ENCODE peak calls at places on chromosomes 7 and 10, in eight cellular contexts. V is SW 1271; S is NCI-H1105 treated with DMSO at 0.1 percent for 48 hours; P is GF-D8; M is esophagus squamous epithelium; U is activated gamma-delta T cell treated with Interleukin-2 at 50 U/mL for 16 hours; D is central memory CD4-positive, alpha-beta T cell; Z is Calu3. N is an unnamed sample.

GRCh38 chr7:53070883-53071282 is 35.5 kb downstream of the POM121L12 start:
- DNase-seq in V (no peak), S (no peak), P (no peak), M (no peak), U (no peak), D (no peak), Z (no peak), N (no peak)

GRCh38 chr7:88009651-88010050 is 75.6 kb downstream of the ADAM22 start:
- DNase-seq in V (no peak), S (no peak), P (no peak), M (no peak), U (no peak), D (no peak), Z (no peak), N (no peak)

GRCh38 chr7:71320916-71321315 is 189.0 kb downstream of the GALNT17 start:
- DNase-seq in V (no peak), S (no peak), P (no peak), M (no peak), U (no peak), D (no peak), Z (no peak), N (no peak)

GRCh38 chr7:98360221-98361124 is 40.4 kb downstream of the BAIAP2L1 start:
- DNase-seq in V (peak), S (no peak), P (no peak), M (no peak), U (no peak), D (no peak), Z (peak), N (peak)

GRCh38 chr7:70790215-70791073 is 341.5 kb upstream of the GALNT17 start:
- DNase-seq in V (no peak), S (no peak), P (no peak), M (no peak), U (no peak), D (no peak), Z (no peak), N (no peak)

GRCh38 chr10:16828731-16829175 is 11.5 kb upstream of the RSU1 start:
- DNase-seq in V (no peak), S (no peak), P (no peak), M (no peak), U (no peak), D (no peak), Z (peak), N (no peak)

GRCh38 chr7:133268355-133268754 is 15.5 kb downstream of the EXOC4 start:
- DNase-seq in V (no peak), S (no peak), P (no peak), M (no peak), U (no peak), D (no peak), Z (no peak), N (no peak)

GRCh38 chr7:10412426-10413019 is 561.1 kb upstream of the PHF14 start:
- DNase-seq in V (peak), S (peak), P (peak), M (no peak), U (no peak), D (no peak), Z (peak), N (peak)

GRCh38 chr10:50512214-50512595 is 111.6 kb downstream of the SGMS1 start:
- DNase-seq in V (no peak), S (no peak), P (no peak), M (no peak), U (no peak), D (no peak), Z (no peak), N (no peak)

GRCh38 chr7:155986497-155987160 is 174.4 kb upstream of the SHH start:
- DNase-seq in V (no peak), S (no peak), P (no peak), M (no peak), U (no peak), D (no peak), Z (no peak), N (no peak)

GRCh38 chr10:8731415-8732110 is 677.1 kb downstream of the GATA3 start:
- DNase-seq in V (no peak), S (no peak), P (no peak), M (no peak), U (no peak), D (no peak), Z (no peak), N (no peak)

GRCh38 chr10:132804785-132805426 is 19.0 kb upstream of the NKX6-2 start:
- DNase-seq in V (no peak), S (no peak), P (no peak), M (no peak), U (no peak), D (no peak), Z (no peak), N (no peak)

GRCh38 chr7:69722836-69723235 is 124.6 kb downstream of the AUTS2 start:
- DNase-seq in V (no peak), S (no peak), P (no peak), M (no peak), U (no peak), D (no peak), Z (no peak), N (no peak)

GRCh38 chr7:81062747-81063146 is 143.9 kb upstream of the SEMA3C start:
- DNase-seq in V (no peak), S (no peak), P (no peak), M (no peak), U (no peak), D (no peak), Z (no peak), N (no peak)

GRCh38 chr7:27156901-27157716 is 634 bp upstream of the HOXA7 start:
- DNase-seq in V (no peak), S (no peak), P (no peak), M (no peak), U (no peak), D (no peak), Z (no peak), N (peak)

GRCh38 chr7:75776295-75776971 is 4.4 kb upstream of the CCL26 start:
- DNase-seq in V (peak), S (no peak), P (no peak), M (no peak), U (peak), D (peak), Z (peak), N (no peak)

GRCh38 chr7:414681-415560 is 104.7 kb downstream of the PDGFA start:
- DNase-seq in V (no peak), S (no peak), P (no peak), M (no peak), U (no peak), D (no peak), Z (no peak), N (no peak)

GRCh38 chr10:22988581-22989360 is 60.9 kb downstream of the ARMC3 start:
- DNase-seq in V (peak), S (peak), P (no peak), M (no peak), U (peak), D (peak), Z (peak), N (peak)

GRCh38 chr7:106108988-106109387 is 3.1 kb downstream of the SYPL1 start:
- DNase-seq in V (no peak), S (no peak), P (no peak), M (no peak), U (no peak), D (no peak), Z (no peak), N (no peak)

GRCh38 chr10:71349401-71349800 is 30.3 kb downstream of the SLC29A3 start:
- DNase-seq in V (no peak), S (no peak), P (no peak), M (no peak), U (no peak), D (no peak), Z (no peak), N (no peak)

GRCh38 chr10:79393924-79394610 is 46.8 kb downstream of the PPIF start:
- DNase-seq in V (no peak), S (no peak), P (no peak), M (no peak), U (no peak), D (no peak), Z (no peak), N (no peak)